ENCODE peak calls at places on chromosome 21, in five cellular contexts. F, G, E, R and Q are unnamed samples.

GRCh38 chr21:34992736-34993135 is 56.4 kb downstream of the RUNX1 start:
- DNase-seq in F (no peak), G (no peak), E (no peak), R (no peak), Q (no peak)

GRCh38 chr21:38351176-38351959 is 94.6 kb downstream of the KCNJ15 start:
- DNase-seq in F (no peak), G (no peak), E (no peak), R (peak), Q (peak)

GRCh38 chr21:31977816-31978215 is 105.0 kb downstream of the HUNK start:
- DNase-seq in F (no peak), G (no peak), E (no peak), R (no peak), Q (no peak)

GRCh38 chr21:14321042-14321441 is 61.9 kb downstream of the HSPA13 start:
- DNase-seq in F (no peak), G (no peak), E (no peak), R (no peak), Q (no peak)

GRCh38 chr21:29130234-29130993 is at the start of gene MAP3K7CL:
- DNase-seq in F (no peak), G (no peak), E (no peak), R (no peak), Q (no peak)

GRCh38 chr21:40051801-40052200 is 184.6 kb downstream of the PCP4 start:
- DNase-seq in F (no peak), G (no peak), E (no peak), R (no peak), Q (no peak)

GRCh38 chr21:32021319-32022027 is 148.7 kb downstream of the HUNK start:
- DNase-seq in F (peak), G (no peak), E (peak), R (no peak), Q (no peak)

GRCh38 chr21:42381347-42381984 is 14.4 kb downstream of the TMPRSS3 start:
- DNase-seq in F (no peak), G (peak), E (peak), R (peak), Q (no peak)

GRCh38 chr21:29157084-29157483 is 26.6 kb downstream of the MAP3K7CL start:
- DNase-seq in F (no peak), G (no peak), E (no peak), R (no peak), Q (no peak)

GRCh38 chr21:41426656-41427311 is 745 bp downstream of the MX1 start:
- DNase-seq in F (no peak), G (peak), E (no peak), R (no peak), Q (peak)

GRCh38 chr21:32377991-32378390 is 14.8 kb downstream of the URB1 start:
- DNase-seq in F (no peak), G (no peak), E (no peak), R (no peak), Q (no peak)

GRCh38 chr21:31911138-31911907 is 38.5 kb downstream of the HUNK start:
- DNase-seq in F (no peak), G (no peak), E (no peak), R (peak), Q (no peak)

GRCh38 chr21:34144224-34144623 is 70.8 kb downstream of the MRPS6 start:
- DNase-seq in F (no peak), G (no peak), E (no peak), R (no peak), Q (no peak)

GRCh38 chr21:34073749-34074282 is 438 bp downstream of the MRPS6 start:
- DNase-seq in F (no peak), G (no peak), E (peak), R (peak), Q (no peak)

GRCh38 chr21:41139275-41139674 is 28.7 kb upstream of the BACE2 start:
- DNase-seq in F (no peak), G (no peak), E (no peak), R (no peak), Q (no peak)

GRCh38 chr21:42658320-42659105 is 5.1 kb downstream of the PDE9A start:
- DNase-seq in F (no peak), G (no peak), E (no peak), R (no peak), Q (no peak)

DNA sequence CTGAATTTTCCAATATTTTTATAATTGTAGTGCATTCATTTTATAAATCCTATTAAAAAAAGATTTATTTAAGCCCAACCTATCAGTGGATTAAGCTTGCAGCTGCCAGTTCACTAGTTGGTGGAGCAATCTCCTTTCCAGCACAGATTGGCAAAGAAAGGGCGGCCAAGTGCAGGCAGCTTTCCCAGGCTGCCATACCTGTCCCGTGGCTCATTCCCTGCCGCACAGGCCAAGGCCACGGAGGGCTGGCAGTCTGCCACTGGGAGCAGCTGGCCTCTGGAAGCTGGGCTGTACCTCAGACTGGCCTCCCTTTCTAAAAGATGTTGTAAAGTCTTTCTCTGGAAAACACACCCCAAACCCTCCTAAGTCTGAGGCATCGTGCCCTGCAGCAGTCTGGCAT is 74.2 kb downstream of the SIM2 start:
- DNase-seq in F (peak), G (no peak), E (peak), R (no peak), Q (no peak)
- H3K27ac ChIP-seq in F (peak), G (no peak), E (no peak), R (peak), Q (no peak)

DNA sequence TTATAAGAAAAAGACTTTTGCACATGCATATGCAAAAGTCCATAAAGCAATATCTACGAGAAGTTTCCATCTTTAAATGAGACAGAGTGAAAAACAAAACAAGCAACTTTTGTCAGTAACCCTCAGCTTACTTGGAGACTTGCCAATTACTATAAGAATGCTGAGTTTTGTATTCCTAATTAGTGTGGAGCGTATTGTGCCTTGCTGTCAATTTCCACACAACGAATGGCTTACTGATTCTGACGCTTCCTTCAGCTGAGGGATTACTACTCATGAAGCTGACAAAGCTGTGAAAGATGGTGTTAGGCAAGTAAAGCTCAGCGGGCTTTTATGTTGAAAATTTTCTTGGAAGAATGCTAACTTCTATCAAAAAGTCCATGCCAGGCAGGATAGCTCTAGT is 440.4 kb upstream of the ADAMTS5 start:
- DNase-seq in F (no peak), G (no peak), E (no peak), R (no peak), Q (no peak)
- H3K27ac ChIP-seq in F (peak), G (no peak), E (no peak), R (no peak), Q (no peak)

DNA sequence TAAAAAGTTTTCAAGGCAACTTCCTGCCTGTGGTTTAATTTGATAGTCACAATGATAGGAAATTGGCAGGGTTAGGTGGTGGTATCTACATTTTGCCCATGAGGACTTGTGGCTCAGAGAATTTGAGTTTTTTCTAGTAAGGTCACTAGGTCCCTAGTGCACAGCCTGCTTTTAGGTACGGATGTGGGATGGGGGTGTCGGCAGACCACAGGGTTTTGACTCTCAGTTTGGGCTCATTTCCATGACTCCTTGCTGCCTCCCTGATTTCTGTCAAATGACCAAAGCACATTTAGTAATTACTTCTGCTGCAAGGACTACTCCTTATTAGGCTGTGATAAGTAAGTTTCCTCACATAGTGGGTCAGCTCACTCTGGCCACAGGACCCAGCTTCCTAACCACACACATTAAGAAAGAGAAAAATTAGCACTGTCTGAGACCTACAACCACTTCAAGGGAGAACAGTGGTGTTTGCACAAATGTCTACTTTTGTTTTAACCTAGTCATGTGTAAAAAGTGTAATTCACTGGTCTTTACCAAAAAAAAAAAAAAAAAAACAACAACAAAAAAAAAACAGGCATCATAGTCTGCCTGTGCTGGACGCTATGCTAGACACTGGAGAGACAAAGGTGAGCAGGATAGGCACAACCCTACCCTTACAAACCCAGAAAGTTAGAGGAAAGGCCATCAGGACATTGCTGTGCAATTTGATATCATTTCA is 43.7 kb downstream of the MRPL39 start:
- DNase-seq in F (no peak), G (no peak), E (no peak), R (no peak), Q (no peak)
- H3K27ac ChIP-seq in F (no peak), G (no peak), E (no peak), R (no peak), Q (no peak)

GRCh38 chr21:44052830-44053226 is 40.7 kb downstream of the TRAPPC10 start:
- DNase-seq in F (no peak), G (no peak), E (no peak), R (no peak), Q (no peak)
- H3K27ac ChIP-seq in F (no peak), G (no peak), E (no peak), R (no peak), Q (peak)

GRCh38 chr21:36379236-36379635 is 6.0 kb upstream of the CHAF1B start:
- DNase-seq in F (no peak), G (no peak), E (no peak), R (no peak), Q (no peak)
- H3K27ac ChIP-seq in F (no peak), G (no peak), E (no peak), R (peak), Q (no peak)

GRCh38 chr21:45309541-45310381 is 22.1 kb upstream of the POFUT2 start:
- DNase-seq in F (no peak), G (no peak), E (peak), R (peak), Q (no peak)
- H3K27ac ChIP-seq in F (peak), G (no peak), E (peak), R (no peak), Q (no peak)